ENCODE peak calls at places on chromosomes 1 and 21, in nine cellular contexts. One of them, this sample, is unnamed.

GRCh38 chr1:60390593-60391282 is 317.2 kb upstream of the C1orf87 start:
- DNase-seq in ELF-1: no peak
- DNase-seq in EH: no peak
- DNase-seq in effector CD8-positive, alpha-beta T cell: no peak
- DNase-seq in prostate gland: no peak
- DNase-seq in K562: no peak
- DNase-seq in HS-27A: no peak
- DNase-seq in activated CD4-positive, alpha-beta T cell treated with anti-CD3 and anti-CD28 coated beads, Interleukin-2, amount 10 ng/mL, durations not matched to agents 7 days and 5 days: no peak
- DNase-seq in activated naive CD4-positive, alpha-beta T cell: no peak
- DNase-seq in this sample: no peak

GRCh38 chr1:112255080-112255479 is 140.9 kb upstream of the CTTNBP2NL start:
- DNase-seq in activated naive CD4-positive, alpha-beta T cell: no peak
- DNase-seq in ELF-1: no peak
- DNase-seq in EH: peak; percentile 10
- DNase-seq in activated CD4-positive, alpha-beta T cell treated with anti-CD3 and anti-CD28 coated beads, Interleukin-2, amount 10 ng/mL, durations not matched to agents 7 days and 5 days: no peak
- DNase-seq in K562: no peak
- DNase-seq in HS-27A: peak; percentile 40
- DNase-seq in effector CD8-positive, alpha-beta T cell: no peak
- DNase-seq in prostate gland: no peak
- DNase-seq in this sample: no peak

GRCh38 chr1:116755036-116755435 is 806 bp downstream of the CD2 start:
- DNase-seq in prostate gland: no peak
- DNase-seq in effector CD8-positive, alpha-beta T cell: no peak
- DNase-seq in ELF-1: no peak
- DNase-seq in HS-27A: no peak
- DNase-seq in EH: no peak
- DNase-seq in activated CD4-positive, alpha-beta T cell treated with anti-CD3 and anti-CD28 coated beads, Interleukin-2, amount 10 ng/mL, durations not matched to agents 7 days and 5 days: no peak
- DNase-seq in K562: no peak
- DNase-seq in activated naive CD4-positive, alpha-beta T cell: no peak
- DNase-seq in this sample: no peak

GRCh38 chr1:210074904-210075303 is 136.9 kb downstream of the SYT14 start:
- DNase-seq in EH: no peak
- DNase-seq in ELF-1: no peak
- DNase-seq in activated CD4-positive, alpha-beta T cell treated with anti-CD3 and anti-CD28 coated beads, Interleukin-2, amount 10 ng/mL, durations not matched to agents 7 days and 5 days: no peak
- DNase-seq in prostate gland: no peak
- DNase-seq in activated naive CD4-positive, alpha-beta T cell: no peak
- DNase-seq in HS-27A: no peak
- DNase-seq in effector CD8-positive, alpha-beta T cell: no peak
- DNase-seq in K562: no peak
- DNase-seq in this sample: no peak

GRCh38 chr21:44349416-44349846 is 4.0 kb upstream of the TRPM2 start:
- DNase-seq in HS-27A: no peak
- DNase-seq in activated CD4-positive, alpha-beta T cell treated with anti-CD3 and anti-CD28 coated beads, Interleukin-2, amount 10 ng/mL, durations not matched to agents 7 days and 5 days: no peak
- DNase-seq in effector CD8-positive, alpha-beta T cell: no peak
- DNase-seq in ELF-1: no peak
- DNase-seq in K562: no peak
- DNase-seq in EH: no peak
- DNase-seq in prostate gland: no peak
- DNase-seq in activated naive CD4-positive, alpha-beta T cell: no peak
- DNase-seq in this sample: no peak

GRCh38 chr1:160113407-160113806 is 2.2 kb upstream of the ATP1A2 start:
- DNase-seq in K562: no peak
- DNase-seq in EH: no peak
- DNase-seq in HS-27A: no peak
- DNase-seq in activated CD4-positive, alpha-beta T cell treated with anti-CD3 and anti-CD28 coated beads, Interleukin-2, amount 10 ng/mL, durations not matched to agents 7 days and 5 days: no peak
- DNase-seq in prostate gland: no peak
- DNase-seq in ELF-1: peak; percentile 45
- DNase-seq in activated naive CD4-positive, alpha-beta T cell: no peak
- DNase-seq in effector CD8-positive, alpha-beta T cell: no peak
- DNase-seq in this sample: no peak

GRCh38 chr1:233251321-233251720 is 44.2 kb downstream of the PCNX2 start:
- DNase-seq in activated naive CD4-positive, alpha-beta T cell: no peak
- DNase-seq in ELF-1: no peak
- DNase-seq in prostate gland: no peak
- DNase-seq in effector CD8-positive, alpha-beta T cell: no peak
- DNase-seq in activated CD4-positive, alpha-beta T cell treated with anti-CD3 and anti-CD28 coated beads, Interleukin-2, amount 10 ng/mL, durations not matched to agents 7 days and 5 days: no peak
- DNase-seq in EH: no peak
- DNase-seq in K562: no peak
- DNase-seq in HS-27A: no peak
- DNase-seq in this sample: no peak

GRCh38 chr1:86388777-86389176 is 7.3 kb downstream of the ODF2L start:
- DNase-seq in prostate gland: no peak
- DNase-seq in HS-27A: no peak
- DNase-seq in activated CD4-positive, alpha-beta T cell treated with anti-CD3 and anti-CD28 coated beads, Interleukin-2, amount 10 ng/mL, durations not matched to agents 7 days and 5 days: no peak
- DNase-seq in EH: peak; percentile 13
- DNase-seq in effector CD8-positive, alpha-beta T cell: no peak
- DNase-seq in K562: no peak
- DNase-seq in ELF-1: no peak
- DNase-seq in activated naive CD4-positive, alpha-beta T cell: no peak
- DNase-seq in this sample: no peak

GRCh38 chr1:1063945-1064831 is 9.9 kb downstream of the RNF223 start:
- DNase-seq in activated CD4-positive, alpha-beta T cell treated with anti-CD3 and anti-CD28 coated beads, Interleukin-2, amount 10 ng/mL, durations not matched to agents 7 days and 5 days: peak; percentile 71
- DNase-seq in HS-27A: peak; percentile 38
- DNase-seq in effector CD8-positive, alpha-beta T cell: peak; percentile 66
- DNase-seq in K562: peak; percentile 90
- DNase-seq in prostate gland: peak; percentile 56
- DNase-seq in ELF-1: peak; percentile 81
- DNase-seq in activated naive CD4-positive, alpha-beta T cell: peak; percentile 53
- DNase-seq in EH: peak; percentile 76
- DNase-seq in this sample: peak; percentile 76

GRCh38 chr21:25133939-25134338 is 473.3 kb downstream of the MRPL39 start:
- DNase-seq in activated CD4-positive, alpha-beta T cell treated with anti-CD3 and anti-CD28 coated beads, Interleukin-2, amount 10 ng/mL, durations not matched to agents 7 days and 5 days: no peak
- DNase-seq in HS-27A: peak; percentile 58
- DNase-seq in prostate gland: no peak
- DNase-seq in ELF-1: no peak
- DNase-seq in EH: peak; percentile 31
- DNase-seq in effector CD8-positive, alpha-beta T cell: no peak
- DNase-seq in activated naive CD4-positive, alpha-beta T cell: no peak
- DNase-seq in K562: no peak
- DNase-seq in this sample: peak; percentile 43

GRCh38 chr1:88029142-88029541 is 654.9 kb upstream of the PKN2 start:
- DNase-seq in prostate gland: no peak
- DNase-seq in HS-27A: no peak
- DNase-seq in activated CD4-positive, alpha-beta T cell treated with anti-CD3 and anti-CD28 coated beads, Interleukin-2, amount 10 ng/mL, durations not matched to agents 7 days and 5 days: no peak
- DNase-seq in activated naive CD4-positive, alpha-beta T cell: no peak
- DNase-seq in effector CD8-positive, alpha-beta T cell: no peak
- DNase-seq in ELF-1: no peak
- DNase-seq in EH: no peak
- DNase-seq in K562: no peak
- DNase-seq in this sample: no peak

GRCh38 chr1:223771814-223772770 is 59.8 kb downstream of the CAPN2 start:
- DNase-seq in EH: peak; percentile 87
- DNase-seq in activated naive CD4-positive, alpha-beta T cell: no peak
- DNase-seq in K562: peak; percentile 94
- DNase-seq in prostate gland: no peak
- DNase-seq in HS-27A: peak; percentile 81
- DNase-seq in ELF-1: peak; percentile 76
- DNase-seq in activated CD4-positive, alpha-beta T cell treated with anti-CD3 and anti-CD28 coated beads, Interleukin-2, amount 10 ng/mL, durations not matched to agents 7 days and 5 days: no peak
- DNase-seq in effector CD8-positive, alpha-beta T cell: no peak
- DNase-seq in this sample: peak; percentile 95

GRCh38 chr1:226618380-226618779 is 69.8 kb downstream of the STUM start:
- DNase-seq in K562: no peak
- DNase-seq in prostate gland: no peak
- DNase-seq in activated CD4-positive, alpha-beta T cell treated with anti-CD3 and anti-CD28 coated beads, Interleukin-2, amount 10 ng/mL, durations not matched to agents 7 days and 5 days: no peak
- DNase-seq in ELF-1: no peak
- DNase-seq in activated naive CD4-positive, alpha-beta T cell: no peak
- DNase-seq in HS-27A: no peak
- DNase-seq in EH: no peak
- DNase-seq in effector CD8-positive, alpha-beta T cell: no peak
- DNase-seq in this sample: no peak

GRCh38 chr1:246139745-246140182 is 367.3 kb downstream of the SMYD3 start:
- DNase-seq in activated CD4-positive, alpha-beta T cell treated with anti-CD3 and anti-CD28 coated beads, Interleukin-2, amount 10 ng/mL, durations not matched to agents 7 days and 5 days: no peak
- DNase-seq in effector CD8-positive, alpha-beta T cell: no peak
- DNase-seq in K562: peak; percentile 30
- DNase-seq in activated naive CD4-positive, alpha-beta T cell: no peak
- DNase-seq in HS-27A: peak; percentile 39
- DNase-seq in EH: peak; percentile 86
- DNase-seq in ELF-1: no peak
- DNase-seq in prostate gland: no peak
- DNase-seq in this sample: peak; percentile 72